ENCODE peak calls at places on chromosomes 16 and 17, in ten cellular contexts. P is HEK293T; N is stimulated activated CD4-positive, alpha-beta T cell treated with anti-CD3 and anti-CD28 coated beads, TNF-alpha, amount 100 ng/mL, for 4 hours; V is GM04503; W is GM19239; S is GM13976; G is A549; I is nucleus accumbens; F is HT1080; Y is NCI-H1105 treated with DMSO at 0.1 percent for 48 hours. B is an unnamed sample.

GRCh38 chr16:1964046-1964505 is 550 bp downstream of the RPS2 start:
- DNase-seq in F (peak; percentile 44), N (no peak), I (no peak), Y (no peak), G (no peak), P (no peak), S (no peak), V (no peak), W (no peak), B (peak; percentile 56)

GRCh38 chr17:50626037-50626574 is 8.6 kb upstream of the ABCC3 start:
- DNase-seq in P (peak; percentile 89), Y (peak; percentile 67), V (no peak), S (peak; percentile 86), W (peak; percentile 67), N (peak; percentile 43), G (peak; percentile 88), F (peak; percentile 78), I (no peak), B (peak; percentile 84)

GRCh38 chr17:81917565-81918332 is at the start of gene SIRT7:
- DNase-seq in V (no peak), I (peak; percentile 74), G (peak; percentile 97), P (peak; percentile 97), Y (peak; percentile 70), W (peak; percentile 100), S (peak; percentile 99), N (peak; percentile 70), F (peak; percentile 49), B (peak; percentile 89)

GRCh38 chr17:50259484-50260324 is 14.6 kb upstream of the TMEM92 start:
- DNase-seq in P (peak; percentile 5), W (no peak), V (no peak), Y (no peak), S (peak; percentile 18), F (no peak), G (no peak), N (no peak), I (no peak), B (no peak)

GRCh38 chr17:77387891-77388290 is 247.1 kb downstream of the SEC14L1 start:
- DNase-seq in Y (no peak), I (no peak), N (no peak), V (no peak), S (no peak), F (no peak), G (no peak), P (no peak), W (no peak), B (no peak)

GRCh38 chr16:23944381-23944780 is 108.6 kb downstream of the PRKCB start:
- DNase-seq in Y (no peak), S (no peak), N (no peak), W (no peak), G (no peak), F (no peak), V (no peak), P (no peak), I (no peak), B (peak; percentile 17)

GRCh38 chr16:81553814-81554675 is 109.4 kb downstream of the CMIP start:
- DNase-seq in N (no peak), W (no peak), F (no peak), P (no peak), I (no peak), Y (no peak), G (no peak), V (no peak), S (no peak), B (peak; percentile 32)

GRCh38 chr16:65786916-65787315 is 579.6 kb upstream of the CDH5 start:
- DNase-seq in Y (no peak), F (no peak), V (no peak), S (no peak), P (no peak), G (no peak), W (no peak), I (no peak), N (no peak), B (no peak)

GRCh38 chr16:77993586-77993985 is 28.8 kb upstream of the CLEC3A start:
- DNase-seq in G (no peak), W (no peak), P (no peak), Y (no peak), N (no peak), V (no peak), S (no peak), F (no peak), I (no peak), B (no peak)

GRCh38 chr17:76139801-76140660 is 1.0 kb downstream of the FOXJ1 start:
- DNase-seq in I (no peak), V (no peak), Y (peak; percentile 18), G (no peak), F (no peak), N (no peak), W (peak; percentile 85), P (no peak), S (peak; percentile 63), B (no peak)

GRCh38 chr16:72620853-72621252 is 427.1 kb downstream of the ZFHX3 start:
- DNase-seq in N (no peak), P (no peak), Y (peak; percentile 62), G (no peak), S (no peak), I (no peak), W (no peak), F (no peak), V (no peak), B (no peak)

GRCh38 chr17:44589316-44590071 is 32.2 kb downstream of the FZD2 start:
- DNase-seq in I (no peak), F (no peak), P (no peak), W (no peak), Y (no peak), S (no peak), G (no peak), V (peak; percentile 18), N (no peak), B (peak; percentile 23)

GRCh38 chr17:43578699-43579569 is 32.8 kb upstream of the ETV4 start:
- DNase-seq in P (no peak), W (peak; percentile 34), Y (peak; percentile 23), G (no peak), S (peak; percentile 64), V (peak; percentile 41), I (no peak), F (no peak), N (peak; percentile 6), B (peak; percentile 97)

GRCh38 chr16:47928008-47928407 is 227.8 kb downstream of the ABCC12 start:
- DNase-seq in F (peak; percentile 8), V (no peak), I (no peak), P (no peak), S (no peak), W (no peak), N (no peak), Y (no peak), G (no peak), B (peak; percentile 17)

GRCh38 chr17:44983563-44983962 is 15.5 kb upstream of the C1QL1 start:
- DNase-seq in V (no peak), Y (no peak), G (no peak), S (no peak), W (no peak), F (no peak), P (no peak), N (no peak), I (no peak), B (no peak)

GRCh38 chr17:69344939-69345338 is 18.0 kb upstream of the ABCA5 start:
- DNase-seq in W (no peak), N (no peak), Y (no peak), V (no peak), S (no peak), F (peak; percentile 35), P (no peak), G (peak; percentile 31), I (no peak), B (no peak)

GRCh38 chr17:15269690-15270089 is 4.6 kb upstream of the PMP22 start:
- DNase-seq in V (no peak), W (no peak), N (no peak), S (no peak), F (no peak), G (no peak), P (no peak), Y (no peak), I (no peak), B (no peak)

GRCh38 chr17:81854974-81855774 is 5.2 kb downstream of the P4HB start:
- DNase-seq in P (no peak), F (no peak), W (no peak), G (no peak), S (no peak), V (no peak), Y (no peak), N (no peak), I (no peak), B (no peak)

GRCh38 chr16:84919751-84920150 is 91.6 kb downstream of the ZDHHC7 start:
- DNase-seq in F (no peak), W (no peak), S (no peak), G (no peak), N (no peak), I (no peak), P (no peak), Y (no peak), V (no peak), B (no peak)

GRCh38 chr16:58379736-58380135 is 12.5 kb upstream of the GINS3 start:
- DNase-seq in F (peak; percentile 30), G (no peak), P (no peak), N (no peak), W (no peak), I (no peak), V (no peak), S (no peak), Y (no peak), B (no peak)

GRCh38 chr17:79183221-79184158 is 108.9 kb downstream of the ENGASE start:
- DNase-seq in I (peak; percentile 25), F (no peak), S (peak; percentile 60), V (no peak), Y (peak; percentile 36), N (no peak), W (no peak), G (peak; percentile 85), P (peak; percentile 81), B (peak; percentile 84)

GRCh38 chr17:77322534-77323412 is 182.0 kb downstream of the SEC14L1 start:
- DNase-seq in I (no peak), G (peak; percentile 93), F (peak; percentile 99), Y (no peak), P (peak; percentile 45), N (no peak), W (no peak), S (no peak), V (peak; percentile 96), B (peak; percentile 38)

GRCh38 chr16:14462811-14463210 is 167.2 kb downstream of the PARN start:
- DNase-seq in G (no peak), P (no peak), S (no peak), N (no peak), W (no peak), I (no peak), V (no peak), Y (no peak), F (peak; percentile 37), B (no peak)

GRCh38 chr17:57506253-57506911 is 238.7 kb downstream of the CCDC182 start:
- DNase-seq in N (no peak), P (no peak), G (no peak), S (no peak), I (no peak), V (no peak), F (no peak), Y (peak; percentile 27), W (no peak), B (peak; percentile 68)

GRCh38 chr17:75758131-75758905 is 6.7 kb downstream of the GALK1 start:
- DNase-seq in W (no peak), P (no peak), F (no peak), Y (no peak), V (no peak), N (no peak), S (no peak), G (no peak), I (no peak), B (no peak)

GRCh38 chr17:78486946-78487680 is 90.1 kb downstream of the DNAH17 start:
- DNase-seq in Y (no peak), G (no peak), S (no peak), V (no peak), P (no peak), I (no peak), N (no peak), W (no peak), F (no peak), B (no peak)

GRCh38 chr17:58200024-58200633 is 7.6 kb downstream of the EPX start:
- DNase-seq in W (peak; percentile 58), N (peak; percentile 25), V (no peak), S (peak; percentile 78), P (peak; percentile 74), G (peak; percentile 89), F (peak; percentile 72), I (no peak), Y (peak; percentile 62), B (peak; percentile 75)

GRCh38 chr16:67481561-67482259 is 753 bp upstream of the ATP6V0D1 start:
- DNase-seq in V (no peak), P (no peak), I (no peak), F (no peak), G (no peak), W (no peak), N (no peak), S (no peak), Y (peak; percentile 40), B (peak; percentile 57)

B was measured in NCI-H69.